ENCODE peak calls at places on chromosomes 6 and 20, in six cellular contexts. One of them, this sample, is unnamed.

GRCh38 chr6:45920819-45921511 is 94.7 kb downstream of the CLIC5 start:
- DNase-seq in body of pancreas: no peak
- DNase-seq in ovary: no peak
- DNase-seq in esophagus muscularis mucosa: no peak
- DNase-seq in heart left ventricle: no peak
- DNase-seq in adrenal gland: no peak
- DNase-seq in this sample: no peak

GRCh38 chr20:49979030-49979832 is 3.5 kb upstream of the SNAI1 start:
- DNase-seq in body of pancreas: peak; percentile 45
- DNase-seq in ovary: peak; percentile 56
- DNase-seq in esophagus muscularis mucosa: no peak
- DNase-seq in heart left ventricle: peak; percentile 52
- DNase-seq in adrenal gland: peak; percentile 31
- DNase-seq in this sample: peak; percentile 71

GRCh38 chr6:87705070-87705691 is 3.1 kb upstream of the AKIRIN2 start:
- DNase-seq in body of pancreas: no peak
- DNase-seq in ovary: no peak
- DNase-seq in esophagus muscularis mucosa: no peak
- DNase-seq in heart left ventricle: no peak
- DNase-seq in adrenal gland: no peak
- DNase-seq in this sample: no peak

GRCh38 chr6:86856937-86857563 is 80.3 kb upstream of the HTR1E start:
- DNase-seq in body of pancreas: peak; percentile 46
- DNase-seq in ovary: peak; percentile 28
- DNase-seq in esophagus muscularis mucosa: no peak
- DNase-seq in heart left ventricle: no peak
- DNase-seq in adrenal gland: peak; percentile 34
- DNase-seq in this sample: no peak

GRCh38 chr6:53956068-53956711 is 155.1 kb upstream of the MLIP start:
- DNase-seq in body of pancreas: peak; percentile 75
- DNase-seq in ovary: peak; percentile 51
- DNase-seq in esophagus muscularis mucosa: no peak
- DNase-seq in heart left ventricle: peak; percentile 63
- DNase-seq in adrenal gland: peak; percentile 57
- DNase-seq in this sample: no peak

GRCh38 chr6:30542915-30543314 is 13.4 kb downstream of the GNL1 start:
- DNase-seq in body of pancreas: no peak
- DNase-seq in ovary: no peak
- DNase-seq in esophagus muscularis mucosa: no peak
- DNase-seq in heart left ventricle: no peak
- DNase-seq in adrenal gland: no peak
- DNase-seq in this sample: no peak

GRCh38 chr6:157235600-157236039 is 87.7 kb downstream of the TMEM242 start:
- DNase-seq in body of pancreas: peak; percentile 62
- DNase-seq in ovary: peak; percentile 74
- DNase-seq in esophagus muscularis mucosa: no peak
- DNase-seq in heart left ventricle: peak; percentile 62
- DNase-seq in adrenal gland: peak; percentile 50
- DNase-seq in this sample: peak; percentile 74

GRCh38 chr6:77425676-77426075 is 37.6 kb downstream of the HTR1B start:
- DNase-seq in body of pancreas: no peak
- DNase-seq in ovary: no peak
- DNase-seq in esophagus muscularis mucosa: no peak
- DNase-seq in heart left ventricle: no peak
- DNase-seq in adrenal gland: no peak
- DNase-seq in this sample: no peak

GRCh38 chr6:159819932-159820640 is 20.0 kb downstream of the PNLDC1 start:
- DNase-seq in body of pancreas: no peak
- DNase-seq in ovary: no peak
- DNase-seq in esophagus muscularis mucosa: no peak
- DNase-seq in heart left ventricle: no peak
- DNase-seq in adrenal gland: no peak
- DNase-seq in this sample: peak; percentile 32

GRCh38 chr6:158869010-158869603 is 49.9 kb upstream of the EZR start:
- DNase-seq in body of pancreas: no peak
- DNase-seq in ovary: no peak
- DNase-seq in esophagus muscularis mucosa: no peak
- DNase-seq in heart left ventricle: no peak
- DNase-seq in adrenal gland: peak; percentile 74
- DNase-seq in this sample: no peak

GRCh38 chr20:24673678-24674570 is 204.5 kb downstream of the SYNDIG1 start:
- DNase-seq in body of pancreas: no peak
- DNase-seq in ovary: no peak
- DNase-seq in esophagus muscularis mucosa: no peak
- DNase-seq in heart left ventricle: no peak
- DNase-seq in adrenal gland: no peak
- DNase-seq in this sample: no peak

GRCh38 chr6:163565140-163565539 is 150.6 kb downstream of the QKI start:
- DNase-seq in body of pancreas: no peak
- DNase-seq in ovary: no peak
- DNase-seq in esophagus muscularis mucosa: no peak
- DNase-seq in heart left ventricle: no peak
- DNase-seq in adrenal gland: no peak
- DNase-seq in this sample: no peak

GRCh38 chr6:112300888-112301287 is 46.2 kb upstream of the RFPL4B start:
- DNase-seq in body of pancreas: no peak
- DNase-seq in ovary: no peak
- DNase-seq in esophagus muscularis mucosa: no peak
- DNase-seq in heart left ventricle: no peak
- DNase-seq in adrenal gland: no peak
- DNase-seq in this sample: no peak

GRCh38 chr20:19750207-19750606 is 7.9 kb upstream of the RIN2 start:
- DNase-seq in body of pancreas: no peak
- DNase-seq in ovary: no peak
- DNase-seq in esophagus muscularis mucosa: no peak
- DNase-seq in heart left ventricle: no peak
- DNase-seq in adrenal gland: no peak
- DNase-seq in this sample: no peak

GRCh38 chr6:166770216-166771116 is 143.4 kb upstream of the RPS6KA2 start:
- DNase-seq in body of pancreas: no peak
- DNase-seq in ovary: no peak
- DNase-seq in esophagus muscularis mucosa: no peak
- DNase-seq in heart left ventricle: no peak
- DNase-seq in adrenal gland: no peak
- DNase-seq in this sample: no peak

GRCh38 chr6:36979343-36979742 is 6.7 kb downstream of the MTCH1 start:
- DNase-seq in body of pancreas: peak; percentile 61
- DNase-seq in ovary: peak; percentile 76
- DNase-seq in esophagus muscularis mucosa: no peak
- DNase-seq in heart left ventricle: peak; percentile 64
- DNase-seq in adrenal gland: peak; percentile 72
- DNase-seq in this sample: peak; percentile 55

GRCh38 chr6:164039954-164040375 is 625.4 kb downstream of the QKI start:
- DNase-seq in body of pancreas: peak; percentile 70
- DNase-seq in ovary: peak; percentile 79
- DNase-seq in esophagus muscularis mucosa: no peak
- DNase-seq in heart left ventricle: peak; percentile 46
- DNase-seq in adrenal gland: peak; percentile 60
- DNase-seq in this sample: no peak

GRCh38 chr20:44581515-44581914 is 864 bp upstream of the PKIG start:
- DNase-seq in body of pancreas: no peak
- DNase-seq in ovary: no peak
- DNase-seq in esophagus muscularis mucosa: no peak
- DNase-seq in heart left ventricle: no peak
- DNase-seq in adrenal gland: no peak
- DNase-seq in this sample: no peak

GRCh38 chr6:27672113-27672799 is 199.4 kb upstream of the ZNF184 start:
- DNase-seq in body of pancreas: peak; percentile 30
- DNase-seq in ovary: peak; percentile 47
- DNase-seq in esophagus muscularis mucosa: no peak
- DNase-seq in heart left ventricle: no peak
- DNase-seq in adrenal gland: no peak
- DNase-seq in this sample: no peak

GRCh38 chr6:89434954-89435353 is 2.0 kb downstream of the ANKRD6 start:
- DNase-seq in body of pancreas: no peak
- DNase-seq in ovary: no peak
- DNase-seq in esophagus muscularis mucosa: no peak
- DNase-seq in heart left ventricle: no peak
- DNase-seq in adrenal gland: no peak
- DNase-seq in this sample: no peak

GRCh38 chr6:138662474-138662873 is 111.1 kb upstream of the CCDC28A start:
- DNase-seq in body of pancreas: no peak
- DNase-seq in ovary: no peak
- DNase-seq in esophagus muscularis mucosa: no peak
- DNase-seq in heart left ventricle: no peak
- DNase-seq in adrenal gland: no peak
- DNase-seq in this sample: no peak

GRCh38 chr6:32068867-32069266 is 30.7 kb downstream of the CYP21A2 start:
- DNase-seq in body of pancreas: no peak
- DNase-seq in ovary: no peak
- DNase-seq in esophagus muscularis mucosa: no peak
- DNase-seq in heart left ventricle: no peak
- DNase-seq in adrenal gland: no peak
- DNase-seq in this sample: no peak

GRCh38 chr20:59933849-59934585 is 580 bp upstream of the SYCP2 start:
- DNase-seq in body of pancreas: peak; percentile 84
- DNase-seq in ovary: peak; percentile 75
- DNase-seq in esophagus muscularis mucosa: no peak
- DNase-seq in heart left ventricle: peak; percentile 86
- DNase-seq in adrenal gland: peak; percentile 53
- DNase-seq in this sample: peak; percentile 88

GRCh38 chr20:61742097-61742805 is 323.4 kb downstream of the TAF4 start:
- DNase-seq in body of pancreas: no peak
- DNase-seq in ovary: no peak
- DNase-seq in esophagus muscularis mucosa: no peak
- DNase-seq in heart left ventricle: no peak
- DNase-seq in adrenal gland: no peak
- DNase-seq in this sample: no peak

GRCh38 chr6:41344865-41345264 is 9.5 kb downstream of the NCR2 start:
- DNase-seq in body of pancreas: no peak
- DNase-seq in ovary: no peak
- DNase-seq in esophagus muscularis mucosa: peak; percentile 89
- DNase-seq in heart left ventricle: no peak
- DNase-seq in adrenal gland: no peak
- DNase-seq in this sample: no peak

GRCh38 chr6:103396768-103397167 is 1463.0 kb downstream of the HACE1 start:
- DNase-seq in body of pancreas: no peak
- DNase-seq in ovary: no peak
- DNase-seq in esophagus muscularis mucosa: no peak
- DNase-seq in heart left ventricle: no peak
- DNase-seq in adrenal gland: no peak
- DNase-seq in this sample: no peak

GRCh38 chr6:157304840-157305675 is 18.3 kb downstream of the TMEM242 start:
- DNase-seq in body of pancreas: no peak
- DNase-seq in ovary: no peak
- DNase-seq in esophagus muscularis mucosa: no peak
- DNase-seq in heart left ventricle: no peak
- DNase-seq in adrenal gland: peak; percentile 89
- DNase-seq in this sample: peak; percentile 71

GRCh38 chr6:45476341-45476740 is 98.6 kb upstream of the SUPT3H start:
- DNase-seq in body of pancreas: no peak
- DNase-seq in ovary: no peak
- DNase-seq in esophagus muscularis mucosa: no peak
- DNase-seq in heart left ventricle: no peak
- DNase-seq in adrenal gland: no peak
- DNase-seq in this sample: no peak

GRCh38 chr6:17877196-17877889 is 110.1 kb downstream of the KIF13A start:
- DNase-seq in body of pancreas: no peak
- DNase-seq in ovary: no peak
- DNase-seq in esophagus muscularis mucosa: no peak
- DNase-seq in heart left ventricle: no peak
- DNase-seq in adrenal gland: no peak
- DNase-seq in this sample: no peak

GRCh38 chr6:35552285-35552917 is 39.7 kb upstream of the TULP1 start:
- DNase-seq in body of pancreas: peak; percentile 61
- DNase-seq in ovary: no peak
- DNase-seq in esophagus muscularis mucosa: no peak
- DNase-seq in heart left ventricle: no peak
- DNase-seq in adrenal gland: no peak
- DNase-seq in this sample: peak; percentile 63

GRCh38 chr6:111263837-111264236 is 176.5 kb downstream of the SLC16A10 start:
- DNase-seq in body of pancreas: no peak
- DNase-seq in ovary: no peak
- DNase-seq in esophagus muscularis mucosa: no peak
- DNase-seq in heart left ventricle: no peak
- DNase-seq in adrenal gland: peak; percentile 22
- DNase-seq in this sample: no peak
- TF ChIP-seq POLR2A in body of pancreas: no peak
- TF ChIP-seq POLR2A in ovary: no peak
- TF ChIP-seq POLR2A in esophagus muscularis mucosa: no peak
- TF ChIP-seq POLR2A in heart left ventricle: no peak
- TF ChIP-seq POLR2A in adrenal gland: no peak
- TF ChIP-seq POLR2A in this sample: no peak

GRCh38 chr6:13678255-13678983 is 33.2 kb downstream of the RANBP9 start:
- DNase-seq in body of pancreas: no peak
- DNase-seq in ovary: no peak
- DNase-seq in esophagus muscularis mucosa: no peak
- DNase-seq in heart left ventricle: no peak
- DNase-seq in adrenal gland: no peak
- DNase-seq in this sample: no peak
- H3K9me3 ChIP-seq in body of pancreas: no peaks in the 10 kb centered on the region
- H3K9me3 ChIP-seq in ovary: no peaks in the 10 kb centered on the region
- H3K9me3 ChIP-seq in esophagus muscularis mucosa: no peaks in the 10 kb centered on the region
- H3K9me3 ChIP-seq in heart left ventricle: peaks cover 4% of the 10 kb centered on the region
- H3K9me3 ChIP-seq in adrenal gland: peaks cover 11% of the 10 kb centered on the region
- H3K9me3 ChIP-seq in this sample: no peaks in the 10 kb centered on the region

GRCh38 chr6:137223370-137224131 is 4.4 kb upstream of the IFNGR1 start:
- DNase-seq in body of pancreas: no peak
- DNase-seq in ovary: no peak
- DNase-seq in esophagus muscularis mucosa: no peak
- DNase-seq in heart left ventricle: peak; percentile 40
- DNase-seq in adrenal gland: peak; percentile 75
- DNase-seq in this sample: no peak
- TF ChIP-seq POLR2A in body of pancreas: peak; percentile 16
- TF ChIP-seq POLR2A in ovary: no peak
- TF ChIP-seq POLR2A in esophagus muscularis mucosa: no peak
- TF ChIP-seq POLR2A in heart left ventricle: no peak
- TF ChIP-seq POLR2A in adrenal gland: no peak
- TF ChIP-seq POLR2A in this sample: no peak

DNA sequence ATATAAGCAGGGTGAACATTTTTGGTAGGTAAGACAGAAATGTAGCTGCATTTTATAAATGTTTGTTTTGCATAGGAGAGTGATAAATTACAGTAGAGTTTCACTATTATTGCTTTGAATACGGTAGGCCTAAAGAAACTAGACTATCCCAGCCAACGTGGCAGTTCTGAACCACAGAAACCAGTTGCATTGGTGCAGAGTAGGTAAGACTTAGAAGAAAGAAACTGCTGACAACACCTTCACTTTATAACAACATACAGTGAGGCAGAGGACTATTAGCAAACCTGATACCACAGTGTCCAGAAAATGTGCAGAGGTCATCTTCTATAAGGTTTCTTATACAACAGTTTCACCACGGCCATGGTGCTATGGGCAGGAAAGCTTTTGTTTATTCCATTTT is 566.1 kb downstream of the KIF16B start:
- DNase-seq in body of pancreas: no peak
- DNase-seq in ovary: no peak
- DNase-seq in esophagus muscularis mucosa: no peak
- DNase-seq in heart left ventricle: no peak
- DNase-seq in adrenal gland: no peak
- DNase-seq in this sample: no peak
- H3K9me3 ChIP-seq in body of pancreas: no peaks in the 10 kb centered on the region
- H3K9me3 ChIP-seq in ovary: no peaks in the 10 kb centered on the region
- H3K9me3 ChIP-seq in esophagus muscularis mucosa: no peaks in the 10 kb centered on the region
- H3K9me3 ChIP-seq in heart left ventricle: no peaks in the 10 kb centered on the region
- H3K9me3 ChIP-seq in adrenal gland: no peaks in the 10 kb centered on the region
- H3K9me3 ChIP-seq in this sample: no peaks in the 10 kb centered on the region

GRCh38 chr20:33401042-33401921 is at the start of gene CDK5RAP1:
- DNase-seq in body of pancreas: peak; percentile 86
- DNase-seq in ovary: peak; percentile 83
- DNase-seq in esophagus muscularis mucosa: peak; percentile 95
- DNase-seq in heart left ventricle: peak; percentile 87
- DNase-seq in adrenal gland: peak; percentile 85
- DNase-seq in this sample: peak; percentile 87
- TF ChIP-seq POLR2A in body of pancreas: peak; percentile 63
- TF ChIP-seq POLR2A in ovary: peak; percentile 49
- TF ChIP-seq POLR2A in esophagus muscularis mucosa: no peak
- TF ChIP-seq POLR2A in heart left ventricle: peak; percentile 42
- TF ChIP-seq POLR2A in adrenal gland: peak; percentile 40
- TF ChIP-seq POLR2A in this sample: no peak

This sample was measured in Peyer's patch.